ENCODE peak calls at places on chromosomes 7 and 10, in seven cellular contexts. T is left ventricle myocardium inferior; R is HFF-Myc; X is vagina; C is naive thymus-derived CD4-positive, alpha-beta T cell; Q is astrocyte of the spinal cord; E is foreskin fibroblast. V is an unnamed sample.

GRCh38 chr10:100359529-100360150 is 12.6 kb downstream of the SCD start:
- DNase-seq in X (no peak), E (no peak), C (no peak), T (no peak), R (no peak), Q (no peak), V (no peak)

GRCh38 chr7:131111081-131111576 is 216.5 kb upstream of the MKLN1 start:
- DNase-seq in Q (peak), X (no peak), R (no peak), E (peak), T (no peak), C (peak), V (no peak)

GRCh38 chr7:41147651-41148360 is 555.1 kb downstream of the INHBA start:
- DNase-seq in T (no peak), X (no peak), Q (no peak), R (no peak), E (no peak), C (no peak), V (no peak)

GRCh38 chr7:127317447-127317961 is 64.8 kb upstream of the GRM8 start:
- DNase-seq in Q (no peak), X (no peak), R (no peak), E (no peak), C (no peak), T (no peak), V (no peak)

GRCh38 chr7:88635149-88635548 is 124.4 kb upstream of the ZNF804B start:
- DNase-seq in E (no peak), C (no peak), R (no peak), Q (no peak), T (no peak), X (no peak), V (no peak)

GRCh38 chr7:85890244-85890811 is 703.5 kb upstream of the SEMA3D start:
- DNase-seq in X (no peak), E (peak), C (no peak), R (no peak), T (no peak), Q (peak), V (peak)

GRCh38 chr7:76512941-76513816 is 2.8 kb downstream of the UPK3B start:
- DNase-seq in T (no peak), Q (no peak), C (no peak), R (no peak), X (peak), E (no peak), V (no peak)

GRCh38 chr10:13529714-13529973 is 830 bp upstream of the BEND7 start:
- DNase-seq in R (no peak), Q (no peak), T (no peak), X (no peak), C (no peak), E (no peak), V (no peak)

GRCh38 chr10:111303887-111304286 is 227.1 kb downstream of the ADRA2A start:
- DNase-seq in C (no peak), Q (no peak), X (no peak), E (no peak), R (no peak), T (no peak), V (no peak)

GRCh38 chr7:44103941-44104879 is at the start of gene AEBP1:
- DNase-seq in R (no peak), C (peak), E (no peak), X (no peak), Q (peak), T (no peak), V (no peak)

GRCh38 chr7:148867571-148868377 is 16.3 kb downstream of the EZH2 start:
- DNase-seq in Q (no peak), C (no peak), X (no peak), R (no peak), T (no peak), E (no peak), V (no peak)

GRCh38 chr10:101485681-101486554 is 102.1 kb downstream of the POLL start:
- DNase-seq in X (no peak), T (no peak), C (no peak), R (no peak), E (peak), Q (no peak), V (no peak)

GRCh38 chr10:73781548-73781878 is 335 bp upstream of the CHCHD1 start:
- DNase-seq in X (no peak), E (no peak), Q (no peak), R (no peak), C (no peak), T (no peak), V (no peak)

GRCh38 chr10:77226871-77227557 is 410.6 kb downstream of the KCNMA1 start:
- DNase-seq in X (no peak), C (no peak), T (no peak), R (no peak), E (no peak), Q (peak), V (no peak)

GRCh38 chr10:85784792-85785191 is 581.8 kb downstream of the GRID1 start:
- DNase-seq in T (no peak), X (no peak), R (no peak), Q (no peak), C (no peak), E (no peak), V (no peak)

GRCh38 chr10:113261130-113261529 is 291.7 kb upstream of the HABP2 start:
- DNase-seq in X (no peak), E (no peak), Q (no peak), R (no peak), T (no peak), C (no peak), V (no peak)

GRCh38 chr10:129965418-129965793 is 1.3 kb upstream of the EBF3 start:
- DNase-seq in T (no peak), X (no peak), C (no peak), R (no peak), Q (no peak), E (no peak), V (no peak)

GRCh38 chr10:129965940-129966339 is 1.9 kb upstream of the EBF3 start:
- DNase-seq in T (no peak), X (peak), E (no peak), R (no peak), Q (no peak), C (no peak), V (no peak)

GRCh38 chr10:129963831-129964501 is at the start of gene EBF3:
- DNase-seq in T (peak), Q (no peak), C (peak), X (peak), R (no peak), E (peak), V (no peak)

GRCh38 chr10:129966370-129966769 is 2.3 kb upstream of the EBF3 start:
- DNase-seq in Q (no peak), C (no peak), R (no peak), E (no peak), T (no peak), X (peak), V (no peak)

GRCh38 chr10:129964611-129965417 is 740 bp upstream of the EBF3 start:
- DNase-seq in T (no peak), E (no peak), R (no peak), X (peak), Q (no peak), C (no peak), V (no peak)
- H3K4me3 ChIP-seq in T (peak), E (peak), R (no peak), X (peak), Q (peak), C (no peak), V (no peak)

DNA sequence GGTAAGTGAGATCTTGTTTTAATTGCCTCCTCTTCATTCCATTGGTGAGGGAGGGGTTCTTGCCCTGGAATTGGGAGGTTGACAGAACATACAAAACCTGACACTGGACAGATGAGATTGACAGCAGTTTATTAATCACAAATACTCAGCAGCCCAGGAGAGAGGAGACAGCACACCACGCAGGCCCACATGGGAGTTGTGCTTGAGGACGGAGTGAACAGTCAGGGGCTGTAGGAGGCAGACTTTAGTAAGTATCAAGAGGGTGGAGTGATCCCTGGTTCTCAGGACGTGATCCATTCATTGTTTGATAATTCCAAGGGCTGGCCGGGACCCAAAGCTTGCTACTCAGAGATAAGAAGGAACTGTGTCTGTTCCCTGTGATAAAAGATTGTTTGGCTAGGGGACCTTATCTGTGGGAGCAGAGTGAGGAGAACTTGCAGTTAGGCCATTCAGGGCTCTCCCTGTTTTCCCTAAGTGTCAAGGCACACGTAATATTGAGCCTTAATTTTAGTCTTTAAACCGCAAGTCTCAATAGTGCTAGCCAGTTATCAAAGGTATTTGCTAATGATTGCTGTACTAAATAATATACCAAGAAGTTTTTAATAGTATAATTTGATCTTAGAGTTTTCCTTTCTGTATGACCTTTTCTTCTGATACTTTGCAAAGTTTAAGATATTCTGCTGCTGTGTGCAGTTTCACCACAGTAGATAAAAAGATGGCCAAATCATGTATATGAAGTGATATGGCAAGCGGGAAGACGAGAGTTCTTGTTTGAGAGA is 14.5 kb downstream of the CAPZA2 start:
- DNase-seq in Q (no peak), T (peak), R (no peak), X (no peak), E (no peak), C (no peak), V (no peak)
- H3K4me3 ChIP-seq in Q (no peak), T (peak), R (no peak), X (no peak), E (no peak), C (no peak), V (no peak)

GRCh38 chr10:3094565-3095168 is 27.3 kb downstream of the PFKP start:
- DNase-seq in X (no peak), R (no peak), E (no peak), Q (peak), C (no peak), T (no peak), V (no peak)
- H3K4me3 ChIP-seq in X (peak), R (no peak), E (no peak), Q (peak), C (no peak), T (peak), V (no peak)

GRCh38 chr10:92757720-92758119 is 68.0 kb downstream of the HHEX start:
- DNase-seq in C (no peak), R (no peak), E (no peak), T (no peak), Q (no peak), X (no peak), V (no peak)
- H3K4me3 ChIP-seq in C (no peak), R (no peak), E (no peak), T (no peak), Q (no peak), X (no peak), V (no peak)

GRCh38 chr10:63630085-63630927 is 109.1 kb downstream of the REEP3 start:
- DNase-seq in X (no peak), C (peak), R (peak), E (peak), Q (peak), T (peak), V (peak)

GRCh38 chr10:63629363-63630084 is 108.3 kb downstream of the REEP3 start:
- DNase-seq in Q (peak), C (peak), T (peak), X (no peak), E (peak), R (peak), V (peak)

GRCh38 chr10:63627376-63627775 is 106.2 kb downstream of the REEP3 start:
- DNase-seq in C (no peak), Q (no peak), T (no peak), E (no peak), R (peak), X (no peak), V (no peak)

GRCh38 chr10:63628526-63629362 is 107.5 kb downstream of the REEP3 start:
- DNase-seq in Q (peak), E (no peak), R (peak), T (peak), X (no peak), C (peak), V (no peak)

GRCh38 chr10:63627881-63628296 is 106.7 kb downstream of the REEP3 start:
- DNase-seq in C (no peak), T (no peak), Q (no peak), E (no peak), R (peak), X (no peak), V (peak)
- H3K4me3 ChIP-seq in C (no peak), T (peak), Q (no peak), E (no peak), R (no peak), X (no peak), V (no peak)

GRCh38 chr7:47936323-47936722 is 11.9 kb downstream of the PKD1L1 start:
- DNase-seq in T (no peak), C (no peak), E (no peak), R (no peak), Q (no peak), X (no peak), V (no peak)

GRCh38 chr7:47935336-47935735 is 12.9 kb downstream of the PKD1L1 start:
- DNase-seq in E (no peak), X (peak), T (no peak), C (no peak), Q (no peak), R (no peak), V (no peak)

GRCh38 chr7:47937711-47938573 is 10.3 kb downstream of the PKD1L1 start:
- DNase-seq in Q (no peak), R (no peak), T (no peak), X (peak), E (no peak), C (no peak), V (no peak)

GRCh38 chr7:47938574-47939165 is 9.6 kb downstream of the PKD1L1 start:
- DNase-seq in C (no peak), R (no peak), E (no peak), T (no peak), X (peak), Q (no peak), V (no peak)

GRCh38 chr7:47937065-47937687 is 11.1 kb downstream of the PKD1L1 start:
- DNase-seq in Q (peak), C (no peak), R (no peak), X (peak), E (no peak), T (no peak), V (no peak)
- H3K4me3 ChIP-seq in Q (no peak), C (no peak), R (no peak), X (no peak), E (no peak), T (no peak), V (no peak)

DNA sequence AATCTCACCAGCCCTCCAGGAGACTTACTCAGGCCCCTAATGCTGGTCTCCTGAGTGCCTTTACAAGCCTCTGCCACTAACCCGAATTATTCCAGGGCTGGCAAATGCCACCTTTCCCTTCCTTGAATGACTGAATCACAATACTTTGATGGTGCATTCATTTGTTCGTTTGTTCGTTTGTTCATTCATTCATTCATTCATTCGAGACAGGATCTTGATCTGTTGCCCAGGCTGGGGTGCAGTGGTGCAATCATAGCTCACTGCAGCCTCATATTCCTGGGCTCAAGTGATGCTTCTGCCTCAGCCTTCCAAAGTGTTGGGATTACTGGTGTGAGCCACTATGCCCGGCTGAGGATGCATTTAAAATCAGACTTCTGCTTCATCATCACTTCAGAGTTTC is 6.0 kb downstream of the ZNF12 start:
- DNase-seq in Q (no peak), X (no peak), E (no peak), R (no peak), C (no peak), T (no peak), V (no peak)
- H3K4me3 ChIP-seq in Q (no peak), X (no peak), E (no peak), R (no peak), C (no peak), T (no peak), V (no peak)

DNA sequence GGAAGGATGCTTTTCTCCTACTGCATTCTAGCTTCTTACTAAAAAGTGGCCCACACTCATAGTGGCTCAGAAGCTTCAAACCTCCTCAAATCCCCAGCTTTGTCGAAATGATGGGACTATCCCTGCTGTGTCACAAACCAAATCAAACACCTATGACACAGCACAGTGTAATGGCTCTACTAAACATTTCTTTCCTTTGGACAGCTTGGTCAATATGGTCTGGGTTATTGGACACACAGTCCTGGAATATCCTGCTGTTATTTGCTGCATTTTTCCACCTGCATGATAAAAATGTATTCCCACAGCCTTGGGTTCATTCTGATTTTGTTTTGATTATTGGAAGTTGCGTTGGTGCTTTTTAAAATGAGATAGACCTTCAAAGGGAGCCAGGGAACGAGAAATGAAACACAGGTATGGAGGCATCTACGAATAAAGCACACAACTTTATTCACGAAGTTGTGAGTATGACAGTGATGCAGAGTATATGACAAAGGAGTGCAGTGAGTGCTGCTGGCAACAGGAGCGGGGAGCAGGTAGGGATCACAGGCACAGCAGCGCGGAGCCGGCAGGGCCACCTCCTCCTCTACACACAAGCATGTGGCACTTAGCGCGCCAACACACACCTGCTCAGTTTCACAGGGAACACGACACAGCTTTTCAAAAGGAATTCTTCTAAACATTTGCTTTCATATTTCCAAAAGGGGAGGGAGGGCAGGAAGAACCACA is 26.5 kb upstream of the AFAP1L2 start:
- DNase-seq in X (no peak), R (no peak), C (no peak), E (no peak), Q (no peak), T (no peak), V (no peak)
- H3K4me3 ChIP-seq in X (no peak), R (no peak), C (no peak), E (no peak), Q (no peak), T (no peak), V (no peak)

GRCh38 chr10:14580933-14581332 is 193.8 kb downstream of the FAM107B start:
- DNase-seq in C (no peak), E (no peak), X (no peak), Q (no peak), T (no peak), R (no peak), V (no peak)

GRCh38 chr10:14579405-14579804 is 195.3 kb downstream of the FAM107B start:
- DNase-seq in E (peak), T (no peak), C (no peak), R (no peak), X (no peak), Q (no peak), V (no peak)

GRCh38 chr10:14583967-14584366 is 190.7 kb downstream of the FAM107B start:
- DNase-seq in E (no peak), C (no peak), R (no peak), T (no peak), X (no peak), Q (no peak), V (no peak)

GRCh38 chr10:14583252-14583651 is 191.4 kb downstream of the FAM107B start:
- DNase-seq in T (no peak), Q (no peak), C (peak), R (no peak), X (no peak), E (no peak), V (no peak)

GRCh38 chr10:14581553-14581952 is 193.1 kb downstream of the FAM107B start:
- DNase-seq in E (no peak), Q (no peak), X (no peak), T (no peak), R (no peak), C (no peak), V (no peak)
- H3K4me3 ChIP-seq in E (no peak), Q (no peak), X (no peak), T (no peak), R (no peak), C (no peak), V (no peak)

DNA sequence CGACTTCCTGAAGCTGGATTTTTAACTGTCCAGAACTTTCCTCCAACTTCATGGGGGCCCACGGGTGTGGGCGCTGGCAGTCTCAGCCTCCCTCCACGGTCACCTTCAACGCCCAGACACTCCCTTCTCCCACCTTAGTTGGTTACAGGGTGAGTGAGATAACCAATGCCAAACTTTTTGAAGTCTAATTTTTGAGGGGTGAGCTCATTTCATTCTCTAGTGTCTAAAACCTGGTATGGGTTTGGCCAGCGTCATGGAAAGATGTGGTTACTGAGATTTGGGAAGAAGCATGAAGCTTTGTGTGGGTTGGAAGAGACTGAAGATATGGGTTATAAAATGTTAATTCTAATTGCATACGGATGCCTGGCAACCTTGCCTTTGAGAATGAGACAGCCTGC is 3.3 kb downstream of the FZD1 start:
- DNase-seq in C (no peak), T (no peak), R (no peak), Q (peak), E (no peak), X (no peak), V (no peak)
- H3K4me3 ChIP-seq in C (no peak), T (peak), R (peak), Q (peak), E (peak), X (peak), V (no peak)

V was measured in Jurkat, Clone E6-1.